ENCODE peak calls at places on chromosomes 12 and 14, in five cellular contexts. One of them, this sample, is unnamed.

GRCh38 chr14:92161521-92161920 is 39.8 kb downstream of the CPSF2 start:
- DNase-seq in prostate gland: no peak
- DNase-seq in uterus: no peak
- DNase-seq in transverse colon: no peak
- DNase-seq in suprapubic skin: no peak
- DNase-seq in this sample: no peak

GRCh38 chr12:946212-946611 is 3.3 kb downstream of the RAD52 start:
- DNase-seq in prostate gland: no peak
- DNase-seq in uterus: no peak
- DNase-seq in transverse colon: no peak
- DNase-seq in suprapubic skin: no peak
- DNase-seq in this sample: no peak

GRCh38 chr14:90109858-90110257 is 48.1 kb downstream of the KCNK13 start:
- DNase-seq in prostate gland: no peak
- DNase-seq in uterus: no peak
- DNase-seq in transverse colon: no peak
- DNase-seq in suprapubic skin: no peak
- DNase-seq in this sample: peak

GRCh38 chr14:64786296-64787149 is 82.3 kb downstream of the PLEKHG3 start:
- DNase-seq in prostate gland: no peak
- DNase-seq in uterus: no peak
- DNase-seq in transverse colon: no peak
- DNase-seq in suprapubic skin: no peak
- DNase-seq in this sample: peak

GRCh38 chr14:73238941-73239340 is 1.6 kb downstream of the PAPLN start:
- DNase-seq in prostate gland: no peak
- DNase-seq in uterus: no peak
- DNase-seq in transverse colon: no peak
- DNase-seq in suprapubic skin: no peak
- DNase-seq in this sample: peak

GRCh38 chr14:100011568-100012325 is 53.5 kb upstream of the EVL start:
- DNase-seq in prostate gland: no peak
- DNase-seq in uterus: no peak
- DNase-seq in transverse colon: no peak
- DNase-seq in suprapubic skin: no peak
- DNase-seq in this sample: no peak

GRCh38 chr14:105477659-105478623 is 3.3 kb downstream of the CRIP2 start:
- DNase-seq in prostate gland: no peak
- DNase-seq in uterus: no peak
- DNase-seq in transverse colon: no peak
- DNase-seq in suprapubic skin: no peak
- DNase-seq in this sample: no peak

GRCh38 chr12:52681551-52682380 is 1.6 kb upstream of the KRT1 start:
- DNase-seq in prostate gland: no peak
- DNase-seq in uterus: no peak
- DNase-seq in transverse colon: no peak
- DNase-seq in suprapubic skin: no peak
- DNase-seq in this sample: no peak

GRCh38 chr12:90757957-90758356 is 197.0 kb downstream of the CCER1 start:
- DNase-seq in prostate gland: no peak
- DNase-seq in uterus: no peak
- DNase-seq in transverse colon: no peak
- DNase-seq in suprapubic skin: no peak
- DNase-seq in this sample: no peak

GRCh38 chr12:111034911-111035577 is 114.7 kb upstream of the MYL2 start:
- DNase-seq in prostate gland: no peak
- DNase-seq in uterus: no peak
- DNase-seq in transverse colon: no peak
- DNase-seq in suprapubic skin: no peak
- DNase-seq in this sample: no peak

GRCh38 chr12:53737951-53738833 is 10.9 kb upstream of the CALCOCO1 start:
- DNase-seq in prostate gland: no peak
- DNase-seq in uterus: no peak
- DNase-seq in transverse colon: peak
- DNase-seq in suprapubic skin: no peak
- DNase-seq in this sample: no peak

GRCh38 chr12:125057708-125058107 is 7.5 kb upstream of the AACS start:
- DNase-seq in prostate gland: no peak
- DNase-seq in uterus: no peak
- DNase-seq in transverse colon: no peak
- DNase-seq in suprapubic skin: no peak
- DNase-seq in this sample: no peak

GRCh38 chr14:39467889-39468524 is 35.8 kb upstream of the FBXO33 start:
- DNase-seq in prostate gland: no peak
- DNase-seq in uterus: no peak
- DNase-seq in transverse colon: no peak
- DNase-seq in suprapubic skin: no peak
- DNase-seq in this sample: no peak

GRCh38 chr14:89240414-89240813 is 176.6 kb downstream of the FOXN3 start:
- DNase-seq in prostate gland: no peak
- DNase-seq in uterus: no peak
- DNase-seq in transverse colon: no peak
- DNase-seq in suprapubic skin: no peak
- DNase-seq in this sample: no peak

GRCh38 chr12:25459541-25459951 is 93.5 kb downstream of the LMNTD1 start:
- DNase-seq in prostate gland: no peak
- DNase-seq in uterus: no peak
- DNase-seq in transverse colon: no peak
- DNase-seq in suprapubic skin: no peak
- DNase-seq in this sample: no peak

GRCh38 chr12:5864913-5865312 is 80.1 kb downstream of the ANO2 start:
- DNase-seq in prostate gland: no peak
- DNase-seq in uterus: no peak
- DNase-seq in transverse colon: no peak
- DNase-seq in suprapubic skin: no peak
- DNase-seq in this sample: no peak

GRCh38 chr12:96497800-96498199 is 8.4 kb downstream of the CFAP54 start:
- DNase-seq in prostate gland: no peak
- DNase-seq in uterus: no peak
- DNase-seq in transverse colon: no peak
- DNase-seq in suprapubic skin: no peak
- DNase-seq in this sample: no peak

GRCh38 chr14:69153848-69154208 is 909 bp upstream of the DCAF5 start:
- DNase-seq in prostate gland: peak
- DNase-seq in uterus: peak
- DNase-seq in transverse colon: peak
- DNase-seq in suprapubic skin: no peak
- DNase-seq in this sample: no peak

GRCh38 chr12:82757059-82757458 is 70.4 kb downstream of the TMTC2 start:
- DNase-seq in prostate gland: no peak
- DNase-seq in uterus: no peak
- DNase-seq in transverse colon: no peak
- DNase-seq in suprapubic skin: no peak
- DNase-seq in this sample: no peak

GRCh38 chr14:39229222-39229543 is 4.5 kb upstream of the MIA2 start:
- DNase-seq in prostate gland: no peak
- DNase-seq in uterus: no peak
- DNase-seq in transverse colon: no peak
- DNase-seq in suprapubic skin: no peak
- DNase-seq in this sample: no peak

GRCh38 chr12:75641031-75641780 is 129.8 kb upstream of the KRR1 start:
- DNase-seq in prostate gland: no peak
- DNase-seq in uterus: no peak
- DNase-seq in transverse colon: peak
- DNase-seq in suprapubic skin: no peak
- DNase-seq in this sample: peak

GRCh38 chr14:101120636-101121398 is 217.3 kb upstream of the RTL1 start:
- DNase-seq in prostate gland: peak
- DNase-seq in uterus: peak
- DNase-seq in transverse colon: peak
- DNase-seq in suprapubic skin: peak
- DNase-seq in this sample: no peak

GRCh38 chr14:55731881-55732498 is 152.0 kb downstream of the KTN1 start:
- DNase-seq in prostate gland: no peak
- DNase-seq in uterus: no peak
- DNase-seq in transverse colon: peak
- DNase-seq in suprapubic skin: no peak
- DNase-seq in this sample: no peak

GRCh38 chr12:53057816-53058500 is 8.1 kb downstream of the TNS2 start:
- DNase-seq in prostate gland: no peak
- DNase-seq in uterus: no peak
- DNase-seq in transverse colon: no peak
- DNase-seq in suprapubic skin: no peak
- DNase-seq in this sample: no peak

GRCh38 chr14:84074626-84075025 is 1455.3 kb upstream of the FLRT2 start:
- DNase-seq in prostate gland: no peak
- DNase-seq in uterus: no peak
- DNase-seq in transverse colon: no peak
- DNase-seq in suprapubic skin: no peak
- DNase-seq in this sample: no peak
- TF ChIP-seq POLR2A in prostate gland: no peak
- TF ChIP-seq POLR2A in uterus: no peak
- TF ChIP-seq POLR2A in transverse colon: no peak
- TF ChIP-seq POLR2A in suprapubic skin: no peak
- TF ChIP-seq POLR2A in this sample: no peak

DNA sequence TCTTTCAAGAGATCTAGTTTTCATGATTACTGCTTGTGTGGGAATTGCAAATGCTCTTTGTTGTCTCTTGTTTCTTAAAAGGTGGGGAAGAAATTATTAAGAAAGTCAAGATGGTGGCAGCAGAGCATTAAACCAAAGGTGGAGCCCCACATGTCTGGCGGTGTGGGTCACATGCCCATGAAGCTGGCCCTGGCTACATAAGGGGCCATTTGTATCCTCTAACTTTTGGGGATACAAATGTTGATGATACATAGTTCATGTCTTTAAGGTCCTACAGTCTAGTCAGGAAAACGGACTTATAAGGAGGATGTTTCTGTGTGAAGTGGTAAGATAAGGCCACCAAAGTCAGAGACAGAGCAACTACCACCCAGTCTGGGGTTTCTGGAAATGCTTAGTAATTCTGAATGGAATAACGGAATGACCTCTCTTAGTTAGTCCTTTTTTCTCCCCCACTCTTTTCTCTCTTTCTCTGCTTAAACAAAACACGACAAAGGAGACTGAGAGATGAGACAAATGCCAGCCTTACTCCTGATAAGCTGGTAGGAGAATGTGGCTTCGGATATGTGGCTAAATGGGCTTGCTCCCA is 39.9 kb upstream of the PTHLH start:
- DNase-seq in prostate gland: no peak
- DNase-seq in uterus: no peak
- DNase-seq in transverse colon: no peak
- DNase-seq in suprapubic skin: no peak
- DNase-seq in this sample: no peak
- TF ChIP-seq POLR2A in prostate gland: no peak
- TF ChIP-seq POLR2A in uterus: no peak
- TF ChIP-seq POLR2A in transverse colon: no peak
- TF ChIP-seq POLR2A in suprapubic skin: no peak
- TF ChIP-seq POLR2A in this sample: no peak

GRCh38 chr14:77037338-77037782 is 8.9 kb upstream of the IRF2BPL start:
- DNase-seq in prostate gland: no peak
- DNase-seq in uterus: no peak
- DNase-seq in transverse colon: no peak
- DNase-seq in suprapubic skin: no peak
- DNase-seq in this sample: no peak

GRCh38 chr14:77039285-77040058 is 11.0 kb upstream of the IRF2BPL start:
- DNase-seq in prostate gland: no peak
- DNase-seq in uterus: no peak
- DNase-seq in transverse colon: peak
- DNase-seq in suprapubic skin: no peak
- DNase-seq in this sample: no peak

GRCh38 chr14:77040059-77040308 is 11.5 kb upstream of the IRF2BPL start:
- DNase-seq in prostate gland: no peak
- DNase-seq in uterus: no peak
- DNase-seq in transverse colon: no peak
- DNase-seq in suprapubic skin: no peak
- DNase-seq in this sample: no peak

GRCh38 chr14:77036484-77037337 is 8.2 kb upstream of the IRF2BPL start:
- DNase-seq in prostate gland: no peak
- DNase-seq in uterus: no peak
- DNase-seq in transverse colon: no peak
- DNase-seq in suprapubic skin: no peak
- DNase-seq in this sample: no peak

DNA sequence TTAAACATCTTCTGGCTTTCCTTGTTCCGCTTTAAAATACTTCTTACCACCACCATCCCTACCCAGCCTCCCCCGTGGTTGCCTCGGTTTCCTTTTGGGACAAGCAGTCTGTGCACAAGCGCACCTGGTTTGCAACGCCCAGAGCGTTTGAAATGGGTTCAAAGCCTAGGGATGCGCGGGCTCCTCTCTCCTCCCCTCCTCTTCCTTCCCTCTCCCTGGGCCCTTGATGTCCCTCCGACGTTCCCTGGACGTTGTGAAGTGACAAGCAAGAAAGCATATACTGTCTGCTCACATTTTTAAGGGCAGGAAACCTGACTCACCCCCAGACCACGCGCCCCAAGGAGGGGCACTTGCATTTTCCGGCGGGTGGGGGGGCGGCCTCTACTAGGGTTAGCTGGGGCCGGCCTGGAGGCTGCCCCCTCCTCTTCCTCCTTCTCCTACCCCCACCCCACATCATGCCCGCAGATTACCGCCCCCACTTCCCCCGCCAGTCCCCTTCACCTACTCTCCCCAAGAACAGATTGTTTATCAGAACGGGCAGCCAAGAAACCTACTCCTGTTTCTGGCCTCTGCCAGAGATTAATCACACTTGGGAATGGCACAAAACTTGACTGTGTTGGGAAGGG is 9.5 kb upstream of the IRF2BPL start:
- DNase-seq in prostate gland: no peak
- DNase-seq in uterus: peak
- DNase-seq in transverse colon: peak
- DNase-seq in suprapubic skin: no peak
- DNase-seq in this sample: no peak
- TF ChIP-seq POLR2A in prostate gland: no peak
- TF ChIP-seq POLR2A in uterus: no peak
- TF ChIP-seq POLR2A in transverse colon: no peak
- TF ChIP-seq POLR2A in suprapubic skin: no peak
- TF ChIP-seq POLR2A in this sample: peak

GRCh38 chr12:21704847-21705246 is 47.2 kb upstream of the LDHB start:
- DNase-seq in prostate gland: no peak
- DNase-seq in uterus: no peak
- DNase-seq in transverse colon: no peak
- DNase-seq in suprapubic skin: no peak
- DNase-seq in this sample: no peak

GRCh38 chr12:21697829-21698630 is 40.4 kb upstream of the LDHB start:
- DNase-seq in prostate gland: no peak
- DNase-seq in uterus: no peak
- DNase-seq in transverse colon: no peak
- DNase-seq in suprapubic skin: no peak
- DNase-seq in this sample: no peak

GRCh38 chr12:21695896-21696295 is 38.3 kb upstream of the LDHB start:
- DNase-seq in prostate gland: no peak
- DNase-seq in uterus: no peak
- DNase-seq in transverse colon: no peak
- DNase-seq in suprapubic skin: no peak
- DNase-seq in this sample: no peak

GRCh38 chr12:21696603-21697002 is 39.0 kb upstream of the LDHB start:
- DNase-seq in prostate gland: no peak
- DNase-seq in uterus: no peak
- DNase-seq in transverse colon: no peak
- DNase-seq in suprapubic skin: no peak
- DNase-seq in this sample: no peak

DNA sequence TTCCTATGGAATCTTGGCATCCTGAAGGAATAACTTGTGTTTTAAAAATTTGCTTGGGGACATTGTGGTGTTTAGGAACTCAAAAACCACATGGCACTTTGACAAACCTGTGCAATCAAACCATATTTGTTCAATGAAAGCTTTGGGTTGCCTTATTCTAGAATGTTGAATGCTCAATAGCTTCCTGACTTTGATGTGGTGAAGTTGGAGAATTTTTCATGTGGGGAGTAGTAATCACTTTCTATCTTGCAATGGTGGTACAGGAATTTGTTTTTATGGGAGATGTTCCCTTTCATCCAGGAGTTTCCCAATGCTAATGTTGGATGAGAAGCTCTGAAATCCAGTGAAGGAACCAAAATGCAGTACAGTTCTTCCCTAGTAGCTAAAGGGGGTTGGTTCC is 42.2 kb upstream of the LDHB start:
- DNase-seq in prostate gland: no peak
- DNase-seq in uterus: no peak
- DNase-seq in transverse colon: no peak
- DNase-seq in suprapubic skin: no peak
- DNase-seq in this sample: no peak
- TF ChIP-seq POLR2A in prostate gland: no peak
- TF ChIP-seq POLR2A in uterus: no peak
- TF ChIP-seq POLR2A in transverse colon: no peak
- TF ChIP-seq POLR2A in suprapubic skin: no peak
- TF ChIP-seq POLR2A in this sample: no peak